ENCODE peak calls at places on chromosomes 1 and 21, in four cellular contexts. H, T, M and X are unnamed samples.

GRCh38 chr21:28496517-28496916 is 496.2 kb downstream of the LTN1 start:
- DNase-seq in M (no peak), H (no peak), T (no peak), X (no peak)

GRCh38 chr1:109623601-109624161 is 4.0 kb downstream of the AMPD2 start:
- DNase-seq in M (peak), H (no peak), T (no peak), X (no peak)

GRCh38 chr1:64856564-64856963 is 109.8 kb downstream of the JAK1 start:
- DNase-seq in H (no peak), T (no peak), M (peak), X (no peak)

GRCh38 chr1:1853593-1854257 is 37.2 kb downstream of the GNB1 start:
- DNase-seq in H (no peak), T (no peak), M (no peak), X (no peak)

GRCh38 chr21:44525431-44526095 is 14.4 kb downstream of the KRTAP10-1 start:
- DNase-seq in H (no peak), T (no peak), M (peak), X (no peak)

GRCh38 chr1:101971309-101971708 is 25.4 kb downstream of the OLFM3 start:
- DNase-seq in T (no peak), H (no peak), M (no peak), X (no peak)

GRCh38 chr1:29448456-29449317 is 212.4 kb downstream of the PTPRU start:
- DNase-seq in T (no peak), H (no peak), M (no peak), X (no peak)

GRCh38 chr1:2466834-2467554 is 9.1 kb upstream of the PLCH2 start:
- DNase-seq in H (no peak), M (no peak), T (no peak), X (no peak)

GRCh38 chr1:245046310-245046709 is 108.5 kb upstream of the KIF26B start:
- DNase-seq in H (no peak), T (no peak), M (no peak), X (no peak)

GRCh38 chr1:163897401-163898169 is 575.8 kb downstream of the NUF2 start:
- DNase-seq in T (no peak), M (peak), H (no peak), X (no peak)

GRCh38 chr1:75083223-75083622 is 51.0 kb upstream of the LHX8 start:
- DNase-seq in T (no peak), H (no peak), M (no peak), X (no peak)

GRCh38 chr1:95196017-95196416 is 38.0 kb upstream of the RWDD3 start:
- DNase-seq in T (no peak), M (no peak), H (no peak), X (no peak)
- H3K27ac ChIP-seq in T (no peak), M (peak), H (no peak), X (no peak)

GRCh38 chr1:10898921-10899320 is 102.5 kb upstream of the CASZ1 start:
- DNase-seq in T (no peak), M (no peak), H (no peak), X (no peak)

GRCh38 chr1:10896673-10897072 is 100.2 kb upstream of the CASZ1 start:
- DNase-seq in M (no peak), T (no peak), H (no peak), X (no peak)

GRCh38 chr1:10899490-10900264 is 103.2 kb upstream of the CASZ1 start:
- DNase-seq in M (no peak), H (no peak), T (no peak), X (peak)

GRCh38 chr1:10897321-10897980 is 101.0 kb upstream of the CASZ1 start:
- DNase-seq in M (no peak), T (no peak), H (no peak), X (no peak)

DNA sequence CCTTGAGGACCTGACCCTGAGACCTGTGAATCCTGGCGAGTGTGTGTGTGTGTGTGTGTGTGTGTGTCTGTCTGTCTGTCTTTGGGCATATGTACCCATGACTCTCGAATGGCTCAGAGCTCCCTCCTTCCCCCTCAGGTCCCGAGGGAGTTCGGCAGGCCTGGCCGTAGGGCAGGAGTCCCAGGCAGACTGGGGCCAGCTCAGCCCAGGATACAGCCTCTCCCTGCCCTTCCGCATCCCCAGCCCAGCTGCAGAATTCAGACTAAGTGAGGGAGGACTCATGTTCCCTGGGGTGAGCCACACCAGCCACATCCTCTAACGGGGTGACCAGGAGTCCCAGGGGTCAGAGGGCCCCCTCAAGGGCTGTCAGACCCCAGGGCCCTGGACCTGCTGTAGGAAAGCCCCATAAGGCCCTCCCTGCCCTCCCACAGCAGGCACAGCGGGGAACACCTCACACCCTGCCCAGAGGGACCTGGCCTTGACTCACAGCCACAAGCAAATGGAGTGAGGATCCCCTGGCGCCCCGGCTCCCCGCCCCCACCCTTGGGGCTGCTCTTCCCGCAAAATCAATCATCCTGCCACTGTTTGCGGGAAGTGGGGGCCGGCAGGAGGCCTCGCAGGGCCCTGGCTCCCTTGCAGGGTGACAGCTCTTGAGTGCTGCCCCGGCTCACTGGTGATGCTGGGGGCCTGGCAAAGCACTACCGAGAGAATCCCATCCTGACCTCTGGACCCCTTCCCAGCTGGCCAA is 101.7 kb upstream of the CASZ1 start:
- DNase-seq in M (no peak), T (no peak), H (no peak), X (no peak)
- H3K27ac ChIP-seq in M (no peak), T (no peak), H (no peak), X (peak)

GRCh38 chr1:226003502-226004170 is 4.5 kb upstream of the SDE2 start:
- DNase-seq in M (no peak), H (no peak), T (no peak), X (no peak)
- H3K27ac ChIP-seq in M (peak), H (no peak), T (peak), X (no peak)

GRCh38 chr1:167683641-167684502 is 37.9 kb upstream of the MPZL1 start:
- DNase-seq in T (no peak), H (no peak), M (no peak), X (no peak)

GRCh38 chr1:167690053-167690452 is 31.7 kb upstream of the MPZL1 start:
- DNase-seq in H (no peak), T (no peak), M (no peak), X (no peak)

GRCh38 chr1:167685844-167686243 is 35.9 kb upstream of the MPZL1 start:
- DNase-seq in M (no peak), T (no peak), H (no peak), X (no peak)

GRCh38 chr1:167689569-167689925 is 32.2 kb upstream of the MPZL1 start:
- DNase-seq in T (no peak), M (no peak), H (no peak), X (no peak)

DNA sequence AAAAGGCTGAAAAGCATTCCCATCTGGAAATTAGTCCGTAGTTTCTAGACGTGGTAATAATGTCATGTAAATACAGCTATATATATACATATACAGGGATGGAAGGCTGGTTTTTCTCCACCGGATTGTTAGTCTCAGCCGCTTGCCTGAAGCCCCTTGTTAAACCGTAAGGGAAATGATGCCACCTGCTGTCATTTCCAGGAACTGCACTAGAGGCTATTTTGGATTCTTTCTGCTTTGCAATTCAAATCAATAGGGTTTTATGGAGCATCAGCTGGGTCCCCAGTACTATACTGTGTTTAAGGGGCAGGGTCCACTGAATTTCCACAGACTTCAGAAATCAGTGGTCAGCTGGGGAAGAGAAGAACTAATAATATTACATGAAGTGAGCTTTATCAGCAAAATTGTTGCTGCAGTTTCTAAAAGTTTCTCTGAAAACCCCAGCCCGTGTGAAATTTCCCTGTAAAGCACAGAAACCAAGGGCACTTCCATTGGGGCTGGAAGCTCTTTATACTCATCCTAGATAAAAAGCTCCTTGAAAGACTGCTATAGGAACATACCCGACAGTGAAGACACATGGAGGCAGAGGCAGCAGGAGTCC is 33.8 kb upstream of the MPZL1 start:
- DNase-seq in M (peak), T (peak), H (peak), X (no peak)
- H3K27ac ChIP-seq in M (no peak), T (no peak), H (peak), X (no peak)

GRCh38 chr1:7295946-7296345 is 475.1 kb upstream of the VAMP3 start:
- DNase-seq in T (no peak), M (no peak), H (no peak), X (no peak)
- H3K27ac ChIP-seq in T (no peak), M (no peak), H (no peak), X (no peak)

DNA sequence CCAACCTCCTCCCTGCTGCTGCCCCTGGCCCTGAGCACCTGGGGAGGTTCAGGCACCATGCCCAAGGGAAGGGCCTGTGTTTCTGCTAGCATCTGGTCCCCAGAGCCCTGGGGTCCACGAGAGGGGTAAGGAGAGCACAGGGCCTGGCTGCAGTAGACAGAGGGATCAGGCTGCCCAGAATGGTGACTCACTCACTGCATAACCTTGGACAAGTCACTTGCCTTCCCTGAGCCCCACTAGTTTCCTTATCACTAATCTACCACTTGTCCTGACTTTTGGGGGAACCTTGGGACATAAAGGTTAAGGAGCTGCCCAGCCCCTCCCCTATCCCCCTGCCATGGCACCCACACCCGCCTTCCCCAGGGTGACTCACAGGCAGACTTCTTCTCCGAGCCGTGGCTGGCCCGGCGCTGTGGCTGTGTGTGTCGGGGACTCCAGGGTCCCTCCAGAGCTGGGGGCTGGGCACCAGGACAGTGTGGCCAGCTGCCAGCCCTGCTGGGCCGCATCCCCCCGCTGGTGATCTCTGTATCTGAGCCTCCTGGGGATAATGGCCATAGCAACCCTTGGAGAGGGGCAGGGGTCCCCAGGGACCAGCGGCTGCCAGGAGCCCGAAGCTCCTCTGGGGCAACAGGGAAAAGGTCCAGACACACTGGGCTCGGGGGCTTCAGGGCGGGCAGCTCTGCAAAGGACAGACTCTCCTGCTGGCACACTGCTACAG is 4.0 kb downstream of the ARHGEF19 start:
- DNase-seq in H (no peak), T (no peak), M (no peak), X (no peak)
- H3K27ac ChIP-seq in H (no peak), T (peak), M (peak), X (no peak)

GRCh38 chr1:223123238-223123976 is 19.6 kb downstream of the TLR5 start:
- DNase-seq in M (peak), T (peak), H (peak), X (no peak)
- H3K27ac ChIP-seq in M (no peak), T (no peak), H (no peak), X (no peak)

GRCh38 chr1:155961937-155962336 is 16.4 kb downstream of the ARHGEF2 start:
- DNase-seq in T (no peak), H (no peak), M (peak), X (peak)
- H3K27ac ChIP-seq in T (no peak), H (peak), M (peak), X (peak)

DNA sequence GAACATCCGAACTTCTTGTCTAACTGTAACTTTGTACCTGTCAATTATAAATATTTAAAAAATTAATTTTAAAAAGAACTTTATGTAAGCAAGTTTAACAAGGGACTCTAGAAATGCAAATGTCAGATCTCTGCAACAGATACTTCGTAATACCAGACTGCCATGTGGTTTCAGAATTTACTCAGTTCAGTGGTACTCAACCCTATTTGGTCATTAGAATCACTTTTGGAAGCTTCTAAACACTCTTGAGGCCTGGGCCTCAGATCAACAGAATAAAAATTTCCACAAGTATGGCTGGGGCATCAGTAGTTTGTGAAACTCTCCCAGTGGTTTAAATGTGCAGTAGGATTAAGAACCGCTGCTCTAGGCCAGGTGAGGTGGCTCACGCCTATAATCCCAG is 139.5 kb upstream of the SMYD2 start:
- DNase-seq in H (no peak), M (no peak), T (no peak), X (no peak)
- H3K27ac ChIP-seq in H (no peak), M (no peak), T (no peak), X (no peak)